ENCODE peak calls at places on chromosomes 4 and X, in four cellular contexts. One of them, this sample, is unnamed.

GRCh38 chrX:10326578-10326977 is 169.8 kb downstream of the CLCN4 start:
- DNase-seq in H1: no peak
- DNase-seq in breast epithelium: no peak
- DNase-seq in suprapubic skin: no peak
- DNase-seq in this sample: no peak

GRCh38 chr4:165204462-165204830 is 2.9 kb upstream of the KLHL2 start:
- DNase-seq in H1: no peak
- DNase-seq in breast epithelium: no peak
- DNase-seq in suprapubic skin: no peak
- DNase-seq in this sample: no peak

GRCh38 chr4:85779165-85779564 is 304.2 kb downstream of the ARHGAP24 start:
- DNase-seq in H1: no peak
- DNase-seq in breast epithelium: no peak
- DNase-seq in suprapubic skin: no peak
- DNase-seq in this sample: no peak

GRCh38 chr4:72286185-72286584 is 254.4 kb downstream of the NPFFR2 start:
- DNase-seq in H1: no peak
- DNase-seq in breast epithelium: no peak
- DNase-seq in suprapubic skin: no peak
- DNase-seq in this sample: no peak

GRCh38 chr4:142960867-142961644 is 115.0 kb upstream of the INPP4B start:
- DNase-seq in H1: no peak
- DNase-seq in breast epithelium: no peak
- DNase-seq in suprapubic skin: no peak
- DNase-seq in this sample: no peak

GRCh38 chrX:20037182-20037581 is 46.3 kb upstream of the BCLAF3 start:
- DNase-seq in H1: no peak
- DNase-seq in breast epithelium: no peak
- DNase-seq in suprapubic skin: no peak
- DNase-seq in this sample: no peak

GRCh38 chr4:2290974-2291704 is 29.2 kb upstream of the MXD4 start:
- DNase-seq in H1: peak; percentile 45
- DNase-seq in breast epithelium: no peak
- DNase-seq in suprapubic skin: peak; percentile 54
- DNase-seq in this sample: no peak

GRCh38 chrX:46811101-46811500 is 25.7 kb upstream of the RP2 start:
- DNase-seq in H1: no peak
- DNase-seq in breast epithelium: no peak
- DNase-seq in suprapubic skin: no peak
- DNase-seq in this sample: no peak

GRCh38 chr4:5773271-5773555 is 62.2 kb downstream of the EVC start:
- DNase-seq in H1: peak; percentile 43
- DNase-seq in breast epithelium: no peak
- DNase-seq in suprapubic skin: peak; percentile 54
- DNase-seq in this sample: no peak

GRCh38 chr4:112325522-112325921 is 28.4 kb downstream of the ALPK1 start:
- DNase-seq in H1: no peak
- DNase-seq in breast epithelium: no peak
- DNase-seq in suprapubic skin: no peak
- DNase-seq in this sample: no peak

GRCh38 chr4:24924309-24924781 is 11.5 kb upstream of the CCDC149 start:
- DNase-seq in H1: no peak
- DNase-seq in breast epithelium: no peak
- DNase-seq in suprapubic skin: no peak
- DNase-seq in this sample: no peak

GRCh38 chr4:183906736-183907651 is 1.9 kb downstream of the STOX2 start:
- DNase-seq in H1: peak; percentile 66
- DNase-seq in breast epithelium: no peak
- DNase-seq in suprapubic skin: no peak
- DNase-seq in this sample: no peak

GRCh38 chr4:108114503-108114902 is 54.2 kb downstream of the LEF1 start:
- DNase-seq in H1: no peak
- DNase-seq in breast epithelium: no peak
- DNase-seq in suprapubic skin: no peak
- DNase-seq in this sample: no peak

GRCh38 chrX:9788908-9789307 is 2.7 kb downstream of the SHROOM2 start:
- DNase-seq in H1: no peak
- DNase-seq in breast epithelium: no peak
- DNase-seq in suprapubic skin: no peak
- DNase-seq in this sample: peak; percentile 73

GRCh38 chr4:3483471-3483921 is 20.4 kb downstream of the DOK7 start:
- DNase-seq in H1: no peak
- DNase-seq in breast epithelium: peak; percentile 61
- DNase-seq in suprapubic skin: no peak
- DNase-seq in this sample: no peak

GRCh38 chr4:52612341-52612740 is 46.8 kb downstream of the USP46 start:
- DNase-seq in H1: no peak
- DNase-seq in breast epithelium: no peak
- DNase-seq in suprapubic skin: no peak
- DNase-seq in this sample: no peak

GRCh38 chrX:12753366-12753765 is 37.8 kb upstream of the PRPS2 start:
- DNase-seq in H1: no peak
- DNase-seq in breast epithelium: no peak
- DNase-seq in suprapubic skin: no peak
- DNase-seq in this sample: no peak

GRCh38 chr4:52611030-52611555 is 48.0 kb downstream of the USP46 start:
- DNase-seq in H1: no peak
- DNase-seq in breast epithelium: no peak
- DNase-seq in suprapubic skin: no peak
- DNase-seq in this sample: no peak

GRCh38 chr4:83561381-83561780 is 25.5 kb downstream of the GPAT3 start:
- DNase-seq in H1: no peak
- DNase-seq in breast epithelium: no peak
- DNase-seq in suprapubic skin: no peak
- DNase-seq in this sample: no peak

GRCh38 chr4:80213117-80213815 is 16.0 kb downstream of the PRDM8 start:
- DNase-seq in H1: no peak
- DNase-seq in breast epithelium: no peak
- DNase-seq in suprapubic skin: no peak
- DNase-seq in this sample: no peak

GRCh38 chr4:138911903-138912713 is 103.5 kb upstream of the NOCT start:
- DNase-seq in H1: no peak
- DNase-seq in breast epithelium: peak; percentile 31
- DNase-seq in suprapubic skin: no peak
- DNase-seq in this sample: peak; percentile 57

GRCh38 chr4:39730067-39730466 is 32.1 kb downstream of the UBE2K start:
- DNase-seq in H1: no peak
- DNase-seq in breast epithelium: no peak
- DNase-seq in suprapubic skin: no peak
- DNase-seq in this sample: no peak

GRCh38 chr4:28449080-28449479 is 1588.4 kb downstream of the STIM2 start:
- DNase-seq in H1: no peak
- DNase-seq in breast epithelium: no peak
- DNase-seq in suprapubic skin: no peak
- DNase-seq in this sample: no peak

GRCh38 chr4:28443786-28444412 is 1583.3 kb downstream of the STIM2 start:
- DNase-seq in H1: no peak
- DNase-seq in breast epithelium: no peak
- DNase-seq in suprapubic skin: no peak
- DNase-seq in this sample: no peak

GRCh38 chr4:28443371-28443770 is 1582.7 kb downstream of the STIM2 start:
- DNase-seq in H1: no peak
- DNase-seq in breast epithelium: no peak
- DNase-seq in suprapubic skin: no peak
- DNase-seq in this sample: no peak

GRCh38 chr4:28444886-28445496 is 1584.3 kb downstream of the STIM2 start:
- DNase-seq in H1: no peak
- DNase-seq in breast epithelium: no peak
- DNase-seq in suprapubic skin: no peak
- DNase-seq in this sample: no peak
- H3K4me3 ChIP-seq in H1: no peak overlapping the region
- H3K4me3 ChIP-seq in breast epithelium: no peak overlapping the region
- H3K4me3 ChIP-seq in suprapubic skin: no peak overlapping the region
- H3K4me3 ChIP-seq in this sample: no peak overlapping the region

GRCh38 chr4:78776031-78776728 is at the start of gene BMP2K:
- DNase-seq in H1: peak; percentile 82
- DNase-seq in breast epithelium: peak; percentile 57
- DNase-seq in suprapubic skin: peak; percentile 87
- DNase-seq in this sample: peak; percentile 72
- TF ChIP-seq POLR2A in H1: peak; percentile 87
- TF ChIP-seq POLR2A in breast epithelium: no peak
- TF ChIP-seq POLR2A in suprapubic skin: no peak
- TF ChIP-seq POLR2A in this sample: peak; percentile 42

GRCh38 chrX:66021758-66022741 is 17.8 kb downstream of the VSIG4 start:
- DNase-seq in H1: no peak
- DNase-seq in breast epithelium: no peak
- DNase-seq in suprapubic skin: no peak
- DNase-seq in this sample: no peak
- TF ChIP-seq POLR2AphosphoS5 in H1: no peak
- TF ChIP-seq POLR2AphosphoS5 in breast epithelium: no peak
- TF ChIP-seq POLR2AphosphoS5 in suprapubic skin: no peak
- TF ChIP-seq POLR2AphosphoS5 in this sample: no peak

DNA sequence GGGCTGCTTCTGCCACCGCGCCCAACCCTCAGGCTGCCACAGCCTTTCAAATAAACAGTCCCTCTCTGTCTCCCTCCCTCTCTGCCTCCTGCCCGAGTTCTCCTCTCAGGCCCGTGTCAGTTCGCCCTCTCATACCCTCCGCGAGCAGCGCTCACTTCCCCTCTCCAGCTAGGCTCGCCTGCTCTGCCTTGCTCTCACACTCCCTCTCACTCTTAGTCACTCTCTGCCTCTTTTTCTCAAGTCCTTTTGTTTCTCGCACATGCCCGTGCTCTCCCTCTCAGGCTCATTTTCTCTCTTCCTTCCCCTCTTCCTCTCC is 3.2 kb downstream of the EFNB1 start:
- DNase-seq in H1: peak; percentile 40
- DNase-seq in breast epithelium: no peak
- DNase-seq in suprapubic skin: peak; percentile 80
- DNase-seq in this sample: no peak
- H3K4me3 ChIP-seq in H1: no peak overlapping the region
- H3K4me3 ChIP-seq in breast epithelium: peak overlapping the region; percentile 72
- H3K4me3 ChIP-seq in suprapubic skin: peak overlapping the region; percentile 80
- H3K4me3 ChIP-seq in this sample: peak overlapping the region; percentile 58

DNA sequence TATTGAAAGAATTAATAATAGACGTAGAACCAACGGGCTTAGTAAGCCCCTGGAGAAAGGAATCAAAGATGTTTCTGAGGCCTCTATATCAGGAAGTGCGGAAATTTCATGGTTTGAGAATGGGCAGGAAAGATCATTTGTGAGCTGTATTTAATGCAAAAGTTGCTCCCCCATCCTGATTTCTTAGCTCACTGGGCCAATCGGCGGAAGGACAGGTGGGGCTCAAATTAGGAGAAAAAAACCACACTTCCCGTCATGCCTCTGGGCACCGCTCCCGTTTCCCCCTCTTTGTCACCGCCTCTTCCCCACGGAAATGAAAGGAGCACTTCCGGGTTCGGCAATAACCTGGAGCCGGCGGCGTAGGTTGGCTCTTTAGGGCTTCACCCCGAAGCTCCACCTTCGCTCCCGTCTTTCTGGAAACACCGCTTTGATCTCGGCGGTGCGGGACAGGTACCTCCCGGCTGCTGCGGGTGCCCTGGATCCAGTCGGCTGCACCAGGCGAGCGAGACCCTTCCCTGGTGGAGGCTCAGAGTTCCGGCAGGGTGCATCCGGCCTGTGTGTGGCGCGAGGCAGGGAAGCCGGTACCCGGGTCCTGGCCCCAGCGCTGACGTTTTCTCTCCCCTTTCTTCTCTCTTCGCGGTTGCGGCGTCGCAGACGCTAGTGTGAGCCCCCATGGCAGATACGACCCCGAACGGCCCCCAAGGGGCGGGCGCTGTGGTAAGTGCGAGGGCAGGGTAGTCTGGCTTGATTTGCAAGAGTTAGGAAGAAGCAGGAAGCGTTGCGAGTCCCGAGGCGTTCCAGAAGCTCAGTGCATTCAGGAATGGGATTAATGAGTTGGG is at the start of gene TMEM33:
- DNase-seq in H1: peak; percentile 85
- DNase-seq in breast epithelium: peak; percentile 76
- DNase-seq in suprapubic skin: peak; percentile 91
- DNase-seq in this sample: peak; percentile 89
- TF ChIP-seq POLR2A in H1: peak; percentile 85
- TF ChIP-seq POLR2A in breast epithelium: peak; percentile 70
- TF ChIP-seq POLR2A in suprapubic skin: peak; percentile 37
- TF ChIP-seq POLR2A in this sample: peak; percentile 58